ENCODE peak calls at places on chromosomes 1 and 21, in seven cellular contexts. Z is H1, E is HepG2, C is GM12878, W is HCT116, R is SK-N-SH, X is K562. L is an unnamed sample.

GRCh38 chr1:91278754-91279153 is 125.9 kb downstream of the HFM1 start:
- DNase-seq in R (peak), W (peak), C (no peak), Z (no peak), E (peak), X (no peak), L (no peak)

GRCh38 chr1:20345419-20345818 is 54.7 kb downstream of the VWA5B1 start:
- DNase-seq in X (no peak), Z (no peak), R (no peak), E (no peak), C (no peak), W (no peak), L (no peak)

GRCh38 chr1:117607471-117607870 is 1.6 kb downstream of the TENT5C start:
- DNase-seq in C (no peak), E (no peak), W (no peak), Z (peak), R (no peak), X (no peak), L (peak)

GRCh38 chr1:166902279-166902678 is 26.2 kb upstream of the TADA1 start:
- DNase-seq in C (no peak), Z (no peak), E (no peak), W (peak), X (no peak), R (no peak), L (peak)

GRCh38 chr1:42177551-42177981 is 13.0 kb upstream of the GUCA2A start:
- DNase-seq in C (no peak), W (no peak), R (no peak), X (no peak), E (no peak), Z (no peak), L (no peak)

GRCh38 chr1:93559045-93559444 is 111.1 kb downstream of the FNBP1L start:
- DNase-seq in X (no peak), E (no peak), C (no peak), R (no peak), W (no peak), Z (no peak), L (no peak)

GRCh38 chr1:192756847-192757246 is 52.0 kb upstream of the RGS2 start:
- DNase-seq in X (no peak), R (no peak), W (no peak), Z (no peak), C (no peak), E (no peak), L (no peak)

GRCh38 chr1:4655674-4656532 is 1.5 kb downstream of the AJAP1 start:
- DNase-seq in R (peak), E (no peak), W (no peak), X (peak), Z (peak), C (no peak), L (peak)

GRCh38 chr1:15328785-15329480 is 80.8 kb upstream of the EFHD2 start:
- DNase-seq in W (no peak), X (peak), E (no peak), R (peak), C (no peak), Z (no peak), L (no peak)

GRCh38 chr1:171741872-171742576 is at the start of gene VAMP4:
- DNase-seq in C (peak), R (peak), E (peak), X (peak), Z (peak), W (peak), L (peak)

GRCh38 chr1:112337028-112337531 is 58.9 kb upstream of the CTTNBP2NL start:
- DNase-seq in E (peak), X (peak), C (no peak), W (peak), R (peak), Z (no peak), L (peak)
- TF ChIP-seq JUND in E (no peak), X (no peak), C (no peak), W (no peak), R (no peak), Z (no peak), L (no peak)

GRCh38 chr1:36034692-36035091 is 49.2 kb upstream of the TEKT2 start:
- DNase-seq in E (no peak), X (no peak), W (no peak), R (no peak), C (no peak), Z (no peak), L (no peak)
- TF ChIP-seq JUND in E (no peak), X (no peak), W (no peak), R (no peak), C (no peak), Z (no peak), L (no peak)

DNA sequence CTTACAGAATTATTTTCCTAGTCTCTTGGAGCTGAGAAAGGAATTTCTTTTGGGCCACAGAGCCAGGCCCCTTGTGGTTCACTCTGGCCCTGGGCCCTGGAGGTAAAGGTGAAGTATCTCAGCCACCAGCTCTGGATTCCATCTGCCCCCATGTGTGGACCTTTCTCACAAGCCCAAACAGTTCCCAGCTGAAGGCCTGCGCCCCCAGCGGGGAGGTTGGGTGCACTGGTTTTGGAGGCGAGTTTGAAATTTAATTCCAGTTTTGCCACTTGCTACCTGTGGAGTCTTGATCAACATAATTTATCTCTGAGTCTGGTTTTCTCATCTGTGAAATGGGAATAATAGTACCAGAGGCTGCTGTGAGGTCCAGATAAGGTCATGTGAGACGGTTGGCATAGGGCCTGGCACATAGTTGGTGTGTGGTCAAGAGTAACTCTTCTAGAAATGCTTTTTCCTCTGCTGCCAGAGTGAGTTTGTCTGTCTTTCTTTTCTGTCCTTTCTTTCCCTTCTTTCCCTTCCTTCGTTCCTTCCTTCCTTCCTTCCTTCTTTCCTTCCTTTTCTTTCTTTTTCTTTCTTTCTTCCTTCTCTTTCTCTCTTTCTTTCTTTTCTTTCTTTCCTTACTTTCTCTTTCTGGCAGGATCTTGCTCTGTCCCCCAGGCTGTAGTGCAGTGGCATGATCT is 6.1 kb downstream of the AGTRAP start:
- DNase-seq in R (no peak), X (no peak), C (no peak), E (no peak), W (no peak), Z (no peak), L (no peak)
- TF ChIP-seq JUND in R (no peak), X (no peak), C (no peak), E (no peak), W (no peak), Z (no peak), L (no peak)

GRCh38 chr1:155688318-155689121 is at the start of the genes DAP3 and YY1AP1:
- DNase-seq in W (peak), Z (peak), X (peak), R (peak), C (peak), E (peak), L (peak)

GRCh38 chr1:155695107-155695506 is 6.2 kb downstream of the DAP3 start:
- DNase-seq in E (no peak), R (no peak), X (no peak), C (no peak), W (no peak), Z (no peak), L (peak)

GRCh38 chr1:155694167-155694566 is 5.3 kb downstream of the DAP3 start:
- DNase-seq in X (no peak), Z (no peak), E (no peak), R (no peak), C (no peak), W (no peak), L (no peak)

GRCh38 chr1:155695608-155696007 is 6.7 kb downstream of the DAP3 start:
- DNase-seq in R (no peak), X (no peak), E (no peak), C (no peak), W (no peak), Z (no peak), L (no peak)

GRCh38 chr1:155691992-155692528 is 3.2 kb downstream of the DAP3 start:
- DNase-seq in R (no peak), X (no peak), E (no peak), W (no peak), Z (peak), C (no peak), L (no peak)
- TF ChIP-seq JUND in R (no peak), X (peak), E (no peak), W (no peak), Z (no peak), C (no peak), L (no peak)

GRCh38 chr1:32247452-32247851 is 430 bp downstream of the FAM167B start:
- DNase-seq in C (no peak), R (no peak), X (no peak), Z (no peak), E (no peak), W (no peak), L (no peak)

GRCh38 chr1:32246888-32247273 is at the start of gene FAM167B:
- DNase-seq in Z (no peak), X (no peak), E (no peak), R (no peak), C (no peak), W (no peak), L (no peak)

GRCh38 chr1:32249831-32250525 is 1.1 kb upstream of the LCK start:
- DNase-seq in R (no peak), W (no peak), Z (no peak), E (peak), X (no peak), C (peak), L (no peak)

GRCh38 chr1:32247983-32248889 is 1.2 kb downstream of the FAM167B start:
- DNase-seq in E (peak), W (no peak), R (peak), Z (peak), C (no peak), X (peak), L (peak)

GRCh38 chr1:32250893-32251716 is at the start of gene LCK:
- DNase-seq in E (no peak), R (no peak), Z (peak), X (no peak), W (no peak), C (no peak), L (no peak)
- TF ChIP-seq JUND in E (no peak), R (no peak), Z (no peak), X (no peak), W (no peak), C (no peak), L (no peak)

GRCh38 chr1:32330558-32331127 is 5.4 kb downstream of the MARCKSL1 start:
- DNase-seq in X (no peak), W (no peak), C (no peak), Z (no peak), E (no peak), R (no peak), L (no peak)

GRCh38 chr1:32334274-32334861 is 1.7 kb downstream of the MARCKSL1 start:
- DNase-seq in W (no peak), X (no peak), C (no peak), Z (no peak), E (no peak), R (no peak), L (no peak)

GRCh38 chr1:32333251-32333963 is 2.6 kb downstream of the MARCKSL1 start:
- DNase-seq in E (no peak), R (no peak), C (no peak), X (no peak), W (no peak), Z (no peak), L (no peak)

GRCh38 chr1:32331549-32331948 is 4.5 kb downstream of the MARCKSL1 start:
- DNase-seq in C (no peak), W (no peak), Z (no peak), R (no peak), E (no peak), X (no peak), L (no peak)

DNA sequence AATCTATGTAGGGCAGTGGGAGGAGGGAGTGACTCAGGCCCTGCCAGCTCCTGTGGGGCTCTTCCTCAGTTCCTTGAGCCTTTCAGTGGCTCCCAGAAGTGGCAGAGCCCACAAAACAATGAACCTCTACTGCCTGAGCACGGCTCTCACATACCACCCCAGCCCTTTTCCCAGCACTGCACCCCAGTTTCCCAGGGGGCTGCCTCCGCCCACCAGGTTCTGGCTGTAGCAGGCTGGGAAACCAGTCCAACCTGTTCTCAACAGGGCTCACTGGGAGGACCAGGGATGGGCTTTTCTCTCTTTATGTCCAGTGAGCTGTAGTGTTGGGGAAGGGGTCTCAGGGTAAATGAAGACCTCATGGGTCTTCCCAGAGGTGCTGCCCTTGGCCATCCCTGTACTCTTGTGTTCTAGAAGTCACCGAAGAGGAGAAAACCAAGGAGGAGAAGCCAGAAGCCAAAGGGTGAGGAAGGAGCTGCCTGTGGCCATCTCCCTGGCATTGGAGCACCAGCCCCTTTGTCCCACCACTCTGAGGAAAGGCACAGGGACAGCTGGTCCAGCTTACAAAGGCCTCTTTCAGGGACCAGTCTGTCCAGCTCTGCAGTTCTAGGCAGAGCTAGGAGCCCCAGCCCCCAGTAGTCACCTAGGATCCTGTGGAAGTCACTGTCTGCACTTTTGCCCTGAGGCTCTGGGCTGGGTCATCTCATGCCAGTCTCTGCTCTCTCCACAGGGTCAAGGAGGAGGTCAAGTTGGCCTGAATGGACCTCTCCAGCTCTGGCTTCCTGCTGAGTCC is 3.5 kb downstream of the MARCKSL1 start:
- DNase-seq in Z (peak), E (no peak), W (no peak), X (no peak), C (no peak), R (no peak), L (peak)
- TF ChIP-seq JUND in Z (no peak), E (no peak), W (no peak), X (no peak), C (no peak), R (no peak), L (no peak)

GRCh38 chr1:198015317-198015716 is 98.1 kb downstream of the LHX9 start:
- DNase-seq in R (no peak), Z (no peak), E (no peak), W (no peak), C (no peak), X (no peak), L (no peak)

GRCh38 chr1:198019126-198019525 is 102.0 kb downstream of the LHX9 start:
- DNase-seq in Z (no peak), W (no peak), R (no peak), X (no peak), E (no peak), C (no peak), L (no peak)

DNA sequence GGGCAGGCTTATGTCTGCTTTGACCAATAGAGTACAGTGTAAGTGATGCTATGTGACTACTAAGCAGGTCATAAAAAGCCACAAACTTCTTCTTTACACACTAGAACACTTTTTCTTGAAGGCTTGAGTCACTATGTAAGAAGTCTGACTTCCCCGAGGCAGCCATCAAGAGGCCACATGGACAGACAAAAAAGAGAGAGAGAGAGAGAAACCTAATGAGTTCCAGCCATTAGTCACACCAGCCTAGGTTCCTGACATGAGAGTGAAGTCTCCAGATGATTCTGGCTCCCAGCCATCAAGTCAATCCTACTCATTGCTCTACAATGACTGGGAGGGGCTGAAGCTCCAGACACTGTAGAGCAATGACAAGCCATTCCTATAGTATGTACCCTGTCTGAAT is 101.4 kb downstream of the LHX9 start:
- DNase-seq in R (no peak), W (peak), C (no peak), Z (no peak), X (no peak), E (no peak), L (no peak)
- TF ChIP-seq JUND in R (peak), W (no peak), C (no peak), Z (no peak), X (no peak), E (no peak), L (no peak)

DNA sequence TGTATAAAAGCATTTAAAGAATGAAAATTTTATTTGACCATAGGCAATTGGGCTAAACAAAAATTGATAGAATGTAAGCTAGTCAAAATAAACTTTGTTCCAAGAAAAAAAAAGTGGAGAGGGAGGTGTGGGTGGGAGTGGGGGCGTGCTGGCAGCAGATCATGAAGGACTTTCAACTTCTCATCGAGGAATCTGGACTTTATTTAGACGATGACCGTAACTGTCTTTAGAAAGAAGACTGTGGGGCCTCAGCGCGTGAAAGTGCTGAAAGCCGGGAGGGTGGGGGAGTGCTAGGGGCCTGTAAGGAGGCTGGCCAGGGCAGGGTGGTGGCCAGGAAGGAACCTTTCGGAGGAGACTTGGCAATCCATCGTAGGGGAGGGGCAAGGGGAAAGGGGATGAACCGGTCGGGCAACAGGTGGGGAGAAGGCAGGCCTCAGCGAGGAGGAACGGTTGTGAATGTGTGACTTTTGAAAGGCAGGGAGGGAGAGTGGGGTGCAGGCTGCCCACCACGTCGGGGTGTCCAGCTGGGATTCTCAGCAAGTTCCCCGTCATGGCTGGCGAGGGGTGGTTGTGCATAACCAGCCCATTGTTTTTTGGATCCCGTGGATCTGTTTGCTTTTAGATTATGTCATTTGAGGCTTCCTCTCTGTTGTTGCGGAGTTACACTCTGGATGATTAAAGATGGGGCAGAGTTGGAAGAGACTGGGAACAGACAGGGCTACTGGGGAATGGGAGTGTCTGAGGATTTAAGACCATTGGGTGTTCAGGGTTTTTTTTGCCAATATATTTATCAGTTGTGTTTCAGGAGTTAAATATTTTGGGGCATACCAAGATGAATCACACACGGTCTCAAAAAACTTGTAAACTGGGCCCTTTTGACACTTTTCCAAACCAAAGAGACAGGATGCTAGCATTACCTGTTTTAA is 35.5 kb downstream of the HUNK start:
- DNase-seq in X (no peak), C (no peak), E (peak), R (no peak), Z (peak), W (no peak), L (peak)
- TF ChIP-seq JUND in X (no peak), C (no peak), E (no peak), R (no peak), Z (no peak), W (no peak), L (no peak)